ENCODE peak calls at places on chromosome 22, in nine cellular contexts. M, R, T, E, C, G, N, X and W are unnamed samples.

GRCh38 chr22:17035246-17035645 is 27.2 kb upstream of the GAB4 start:
- DNase-seq in E (no peak), C (no peak), R (no peak), M (no peak), N (no peak), G (no peak), T (no peak), X (no peak), W (no peak)

GRCh38 chr22:48153726-48154125 is 1391.3 kb downstream of the TBC1D22A start:
- DNase-seq in N (no peak), R (peak; percentile 76), T (no peak), C (no peak), E (no peak), G (no peak), M (no peak), X (no peak), W (no peak)

GRCh38 chr22:35335468-35335867 is 35.8 kb downstream of the TOM1 start:
- DNase-seq in R (no peak), X (no peak), T (no peak), G (no peak), E (no peak), N (no peak), M (no peak), C (no peak), W (no peak)

GRCh38 chr22:46044718-46045458 is 67.9 kb upstream of the WNT7B start:
- DNase-seq in G (no peak), R (no peak), X (no peak), T (no peak), E (no peak), M (no peak), C (no peak), N (no peak), W (no peak)

GRCh38 chr22:32824531-32825315 is 23.2 kb downstream of the TIMP3 start:
- DNase-seq in C (no peak), T (no peak), R (no peak), G (no peak), M (no peak), N (no peak), X (no peak), E (no peak), W (no peak)

GRCh38 chr22:33404723-33405122 is 346.5 kb upstream of the SYN3 start:
- DNase-seq in N (no peak), M (no peak), T (no peak), X (no peak), R (no peak), E (no peak), G (no peak), C (no peak), W (no peak)

GRCh38 chr22:48445113-48445827 is 1382.4 kb downstream of the BRD1 start:
- DNase-seq in X (no peak), C (no peak), N (no peak), G (no peak), R (no peak), E (no peak), T (no peak), M (no peak), W (no peak)

GRCh38 chr22:24402460-24403192 is 24.8 kb upstream of the ADORA2A start:
- DNase-seq in E (peak; percentile 79), G (no peak), T (no peak), C (no peak), X (no peak), N (no peak), M (peak; percentile 91), R (peak; percentile 95), W (peak; percentile 67)

GRCh38 chr22:32475428-32476010 is 908 bp downstream of the FBXO7 start:
- DNase-seq in M (no peak), N (peak; percentile 49), R (peak; percentile 59), G (no peak), E (peak; percentile 65), T (peak; percentile 28), C (peak; percentile 3), X (no peak), W (no peak)

GRCh38 chr22:44707178-44707577 is 5.2 kb downstream of the PRR5 start:
- DNase-seq in M (no peak), T (no peak), G (no peak), C (no peak), N (no peak), R (no peak), E (no peak), X (no peak), W (no peak)

GRCh38 chr22:45400046-45400445 is 13.4 kb downstream of the SMC1B start:
- DNase-seq in T (no peak), G (no peak), C (no peak), X (no peak), E (peak; percentile 76), R (no peak), M (no peak), N (no peak), W (no peak)